ENCODE peak calls at places on chromosomes 12 and 14, in five cellular contexts. X is NCI-H1436 treated with DMSO at 0.1 percent for 48 hours, T is COR-L47, Y is posterior cingulate gyrus, E is NCI-H187 treated with DMSO at 0.1 percent for 48 hours. N is an unnamed sample.

GRCh38 chr14:100308112-100308792 is 2.0 kb upstream of the SLC25A29 start:
- DNase-seq in X (no peak), T (no peak), Y (no peak), E (no peak), N (no peak)

GRCh38 chr12:19462441-19462840 is 23.1 kb downstream of the AEBP2 start:
- DNase-seq in X (no peak), T (peak; percentile 66), Y (no peak), E (no peak), N (no peak)

GRCh38 chr12:31868980-31869379 is 90.2 kb upstream of the RESF1 start:
- DNase-seq in X (no peak), T (peak; percentile 92), Y (no peak), E (no peak), N (no peak)

GRCh38 chr12:100564905-100565467 is 8.5 kb upstream of the GAS2L3 start:
- DNase-seq in X (no peak), T (no peak), Y (no peak), E (no peak), N (no peak)

GRCh38 chr14:75578099-75578785 is at the start of gene FLVCR2:
- DNase-seq in X (no peak), T (no peak), Y (peak; percentile 51), E (no peak), N (no peak)

GRCh38 chr14:58865520-58866281 is 227.9 kb downstream of the DACT1 start:
- DNase-seq in X (no peak), T (no peak), Y (peak; percentile 21), E (no peak), N (no peak)

GRCh38 chr14:87600236-87600635 is 392.7 kb downstream of the GALC start:
- DNase-seq in X (no peak), T (no peak), Y (no peak), E (no peak), N (no peak)

GRCh38 chr12:104930388-104931326 is 27.4 kb downstream of the SLC41A2 start:
- DNase-seq in X (no peak), T (no peak), Y (no peak), E (no peak), N (no peak)

GRCh38 chr14:75361751-75362433 is 65.9 kb upstream of the JDP2 start:
- DNase-seq in X (no peak), T (no peak), Y (no peak), E (no peak), N (no peak)

GRCh38 chr12:114025935-114026334 is 59.8 kb upstream of the RBM19 start:
- DNase-seq in X (no peak), T (no peak), Y (no peak), E (no peak), N (no peak)

GRCh38 chr14:26729851-26730250 is 132.0 kb upstream of the NOVA1 start:
- DNase-seq in X (no peak), T (no peak), Y (no peak), E (no peak), N (no peak)

GRCh38 chr12:94266796-94267529 is 118.6 kb downstream of the PLXNC1 start:
- DNase-seq in X (no peak), T (no peak), Y (no peak), E (no peak), N (no peak)

GRCh38 chr12:49304161-49304560 is 9.2 kb downstream of the PRPH start:
- DNase-seq in X (no peak), T (no peak), Y (no peak), E (no peak), N (no peak)

N was measured in NCI-H2107.